ENCODE peak calls at places on chromosomes 2 and 18, in six cellular contexts. K is neural progenitor cell; S is IMR-90; O is GM23338; X is ascending aorta; H is CD8-positive, alpha-beta memory T cell. J is an unnamed sample.

GRCh38 chr2:101622633-101623521 is 74.6 kb upstream of the MAP4K4 start:
- DNase-seq in K (no peak), S (no peak), O (no peak), X (no peak), H (peak; percentile 12), J (no peak)

GRCh38 chr2:144592500-144593256 is 72.8 kb upstream of the ZEB2 start:
- DNase-seq in K (no peak), S (no peak), O (no peak), X (no peak), H (no peak), J (no peak)

GRCh38 chr2:139142252-139142651 is 362.1 kb upstream of the NXPH2 start:
- DNase-seq in K (peak; percentile 58), S (peak; percentile 1), O (peak; percentile 68), X (no peak), H (no peak), J (peak; percentile 47)

GRCh38 chr18:74652392-74652988 is 54.8 kb downstream of the ZNF407 start:
- DNase-seq in K (peak; percentile 54), S (peak; percentile 66), O (peak; percentile 72), X (no peak), H (no peak), J (peak; percentile 87)

GRCh38 chr18:73835039-73835438 is 312.6 kb downstream of the FBXO15 start:
- DNase-seq in K (no peak), S (no peak), O (no peak), X (no peak), H (no peak), J (no peak)

GRCh38 chr2:203936535-203936934 is at the start of gene ICOS:
- DNase-seq in K (no peak), S (no peak), O (no peak), X (no peak), H (peak; percentile 58), J (no peak)

GRCh38 chr2:146997945-146998344 is 846.9 kb upstream of the ACVR2A start:
- DNase-seq in K (no peak), S (no peak), O (no peak), X (no peak), H (no peak), J (no peak)

GRCh38 chr2:64617631-64618151 is 36.0 kb downstream of the SERTAD2 start:
- DNase-seq in K (peak; percentile 95), S (no peak), O (no peak), X (no peak), H (no peak), J (no peak)

GRCh38 chr18:41982942-41983660 is 28.1 kb downstream of the PIK3C3 start:
- DNase-seq in K (no peak), S (peak; percentile 20), O (no peak), X (no peak), H (no peak), J (no peak)

GRCh38 chr2:236161531-236161930 is 6.7 kb downstream of the GBX2 start:
- DNase-seq in K (peak; percentile 19), S (no peak), O (no peak), X (no peak), H (no peak), J (no peak)

GRCh38 chr2:66494708-66495107 is 59.8 kb downstream of the MEIS1 start:
- DNase-seq in K (no peak), S (peak; percentile 96), O (no peak), X (no peak), H (no peak), J (peak; percentile 42)

DNA sequence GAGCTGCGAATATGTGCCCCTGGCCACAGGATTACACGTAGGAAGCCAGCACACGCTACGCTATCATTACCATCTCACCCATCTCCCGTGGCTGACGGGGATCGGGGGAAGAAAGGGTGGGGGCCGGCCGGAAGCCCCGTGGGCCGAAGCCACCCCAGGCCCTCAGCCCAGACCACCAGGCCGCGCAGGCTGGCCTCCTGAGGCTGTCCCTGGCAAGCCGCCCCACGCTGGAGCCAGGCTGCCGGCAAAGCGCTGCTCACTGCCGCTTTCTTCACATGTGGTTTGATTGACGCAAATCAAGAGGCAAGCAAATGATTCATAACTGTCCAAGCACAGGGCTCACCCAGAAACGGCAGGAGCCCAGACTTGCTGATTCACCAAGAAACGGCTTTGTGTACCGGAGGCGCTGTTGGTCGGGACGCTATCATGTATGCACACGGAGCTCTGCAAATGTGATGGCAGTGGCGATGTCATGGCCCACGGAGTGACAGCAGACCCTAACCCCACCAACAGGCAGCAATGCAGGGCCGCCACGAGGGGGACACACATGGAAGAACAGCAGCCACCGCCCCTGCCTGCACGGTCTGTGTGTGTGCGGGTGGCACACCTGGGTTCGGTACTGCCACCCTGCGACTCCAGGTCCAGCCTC is 125.7 kb downstream of the HDAC4 start:
- DNase-seq in K (no peak), S (peak; percentile 98), O (no peak), X (peak; percentile 82), H (peak; percentile 86), J (peak; percentile 97)
- H3K4me1 ChIP-seq in K (peaks cover 25% of the 10 kb centered on the region), S (peaks cover 53% of the 10 kb centered on the region), O (peaks cover 16% of the 10 kb centered on the region), X (peaks cover 13% of the 10 kb centered on the region), H (peaks cover 41% of the 10 kb centered on the region), J (peaks cover 71% of the 10 kb centered on the region)

GRCh38 chr2:1716441-1716840 is 27.9 kb downstream of the PXDN start:
- DNase-seq in K (no peak), S (no peak), O (no peak), X (no peak), H (no peak), J (no peak)

GRCh38 chr2:1715184-1716012 is 28.9 kb downstream of the PXDN start:
- DNase-seq in K (no peak), S (no peak), O (no peak), X (no peak), H (no peak), J (peak; percentile 39)

GRCh38 chr2:1713839-1714236 is 30.5 kb downstream of the PXDN start:
- DNase-seq in K (no peak), S (no peak), O (no peak), X (no peak), H (no peak), J (no peak)

GRCh38 chr2:1714291-1715064 is 29.8 kb downstream of the PXDN start:
- DNase-seq in K (no peak), S (no peak), O (no peak), X (no peak), H (no peak), J (no peak)

GRCh38 chr2:1713156-1713838 is 31.0 kb downstream of the PXDN start:
- DNase-seq in K (peak; percentile 89), S (no peak), O (no peak), X (no peak), H (no peak), J (no peak)
- H3K4me1 ChIP-seq in K (peaks cover 45% of the 10 kb centered on the region), S (peaks cover 17% of the 10 kb centered on the region), O (peaks cover 27% of the 10 kb centered on the region), X (peaks cover 9% of the 10 kb centered on the region), H (no peaks in the 10 kb centered on the region), J (peaks cover 41% of the 10 kb centered on the region)

DNA sequence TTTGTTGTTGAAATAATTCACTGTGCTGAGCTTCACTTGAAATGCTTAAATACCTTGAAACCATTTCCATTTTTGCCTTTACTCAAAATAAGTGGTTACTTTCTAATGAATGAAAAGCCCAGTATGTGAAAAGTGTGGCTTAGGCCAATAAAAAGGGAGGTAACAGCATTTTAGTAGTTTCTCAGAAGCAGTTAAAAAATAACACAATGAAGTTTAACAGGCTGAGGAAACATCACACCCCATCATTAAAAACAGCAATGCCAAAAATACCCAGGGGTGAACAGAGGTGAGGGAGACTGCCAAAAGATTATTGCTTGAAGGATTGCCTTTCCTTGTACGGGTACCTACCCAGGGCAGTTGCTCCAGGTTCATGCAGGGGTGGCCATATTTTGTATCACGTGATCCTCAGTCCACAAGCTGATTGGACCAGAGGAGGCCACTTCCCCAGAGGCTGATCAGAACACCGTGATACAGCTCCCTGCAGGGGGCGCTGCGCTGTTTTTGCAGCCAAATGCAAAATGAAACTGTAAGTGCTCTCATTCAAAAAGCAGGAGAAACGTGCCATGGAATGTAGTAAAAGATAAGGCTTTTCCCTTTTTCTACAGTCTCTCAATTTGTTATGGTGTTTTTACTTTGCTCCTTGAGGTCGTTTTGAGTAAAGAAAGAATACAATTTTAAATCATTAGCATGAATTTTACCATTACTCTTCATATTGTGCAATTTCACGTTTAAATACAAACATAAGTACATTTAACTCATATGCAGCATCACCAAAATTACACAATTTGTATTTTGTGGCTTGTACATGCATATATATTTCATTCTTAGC is 70.2 kb upstream of the SH3BP4 start:
- DNase-seq in K (peak; percentile 73), S (peak; percentile 97), O (peak; percentile 94), X (peak; percentile 32), H (peak; percentile 5), J (peak; percentile 74)
- H3K4me1 ChIP-seq in K (peaks cover 19% of the 10 kb centered on the region), S (peaks cover 13% of the 10 kb centered on the region), O (peaks cover 11% of the 10 kb centered on the region), X (no peaks in the 10 kb centered on the region), H (no peaks in the 10 kb centered on the region), J (peaks cover 25% of the 10 kb centered on the region)

DNA sequence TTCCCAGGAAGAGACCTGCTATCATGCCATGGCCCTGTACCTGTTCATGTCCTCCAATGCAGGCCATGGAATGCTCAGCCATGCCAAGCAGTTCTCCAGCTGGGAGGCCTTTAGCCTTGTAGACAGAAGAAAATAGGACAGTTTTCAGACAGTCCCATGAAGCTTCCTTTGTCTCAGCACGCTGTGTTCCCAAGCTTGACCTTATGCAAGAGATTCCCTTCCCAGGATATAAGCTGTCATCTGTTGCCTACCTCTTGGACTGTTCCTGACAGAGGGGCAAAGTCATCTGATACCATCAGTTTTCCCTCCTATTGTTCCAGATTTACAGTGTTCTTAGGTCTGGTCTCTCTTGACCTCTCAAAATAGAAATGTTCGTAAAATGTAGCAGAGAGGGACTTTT is 96.6 kb upstream of the EML6 start:
- DNase-seq in K (no peak), S (no peak), O (no peak), X (no peak), H (no peak), J (no peak)
- H3K4me1 ChIP-seq in K (no peaks in the 10 kb centered on the region), S (no peaks in the 10 kb centered on the region), O (no peaks in the 10 kb centered on the region), X (no peaks in the 10 kb centered on the region), H (no peaks in the 10 kb centered on the region), J (peaks cover 41% of the 10 kb centered on the region)

GRCh38 chr2:172253190-172254052 is 150.7 kb upstream of the DLX2 start:
- DNase-seq in K (no peak), S (peak; percentile 100), O (no peak), X (peak; percentile 53), H (peak; percentile 30), J (peak; percentile 96)
- H3K4me1 ChIP-seq in K (peaks cover 10% of the 10 kb centered on the region), S (peaks cover 27% of the 10 kb centered on the region), O (peaks cover 22% of the 10 kb centered on the region), X (no peaks in the 10 kb centered on the region), H (no peaks in the 10 kb centered on the region), J (peaks cover 31% of the 10 kb centered on the region)

DNA sequence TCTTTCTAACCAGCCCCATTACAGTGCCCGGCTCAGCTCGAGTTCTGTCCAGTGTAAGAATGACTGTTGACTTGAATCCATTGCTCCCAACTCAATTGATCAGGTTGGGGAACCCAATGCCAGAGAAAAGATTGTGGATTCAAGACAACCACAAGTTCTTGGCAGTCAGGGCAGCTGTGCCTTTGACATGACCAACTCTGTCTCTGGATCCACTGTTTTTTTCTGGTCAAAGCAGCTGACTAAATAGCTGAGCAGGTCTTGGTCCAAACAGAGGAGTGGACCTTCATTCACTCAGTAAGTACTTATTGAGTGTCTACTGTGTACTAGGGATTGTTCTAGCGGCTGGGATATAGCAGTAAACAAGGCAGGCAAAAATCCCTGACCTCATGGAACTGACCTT is 6.3 kb upstream of the ATOH8 start:
- DNase-seq in K (no peak), S (no peak), O (no peak), X (no peak), H (no peak), J (no peak)
- H3K4me1 ChIP-seq in K (peaks cover 18% of the 10 kb centered on the region), S (peaks cover 39% of the 10 kb centered on the region), O (peaks cover 2% of the 10 kb centered on the region), X (peaks cover 27% of the 10 kb centered on the region), H (no peaks in the 10 kb centered on the region), J (peaks cover 77% of the 10 kb centered on the region)